ENCODE peak calls at places on chromosome 16, in six cellular contexts. H is SW480; G is neuronal stem cell; U is activated CD4-positive, alpha-beta T cell treated with anti-CD3 and anti-CD28 coated beads, Interleukin-2, amount 50 U/mL, for 1 hour; L is astrocyte of the spinal cord; Y is fibroblast of pulmonary artery. Q is an unnamed sample.

GRCh38 chr16:12362482-12363458 is 386.2 kb downstream of the SNX29 start:
- DNase-seq in U (no peak), H (no peak), L (peak), Y (peak), G (no peak), Q (no peak)

GRCh38 chr16:48126801-48127644 is 28.8 kb downstream of the ABCC12 start:
- DNase-seq in G (no peak), H (peak), L (peak), U (no peak), Y (peak), Q (no peak)

GRCh38 chr16:4370570-4371480 is 823 bp upstream of the VASN start:
- DNase-seq in L (peak), Y (peak), G (no peak), H (no peak), U (no peak), Q (no peak)

GRCh38 chr16:89502319-89502843 is 5.8 kb upstream of the SPG7 start:
- DNase-seq in H (peak), Y (peak), L (no peak), G (no peak), U (no peak), Q (no peak)

GRCh38 chr16:49588729-49589384 is 215.3 kb downstream of the C16orf78 start:
- DNase-seq in G (no peak), H (no peak), Y (peak), U (no peak), L (peak), Q (no peak)

GRCh38 chr16:27737513-27737912 is 187.6 kb downstream of the KATNIP start:
- DNase-seq in Y (no peak), G (no peak), U (no peak), H (no peak), L (no peak), Q (no peak)

GRCh38 chr16:68885321-68885720 is 42.0 kb downstream of the TANGO6 start:
- DNase-seq in U (no peak), Y (no peak), L (no peak), G (no peak), H (no peak), Q (no peak)

GRCh38 chr16:24819462-24820040 is 26.2 kb upstream of the SLC5A11 start:
- DNase-seq in L (no peak), G (no peak), Y (peak), H (no peak), U (no peak), Q (no peak)

GRCh38 chr16:4376126-4376819 is 4.6 kb downstream of the VASN start:
- DNase-seq in G (no peak), H (no peak), Y (peak), U (no peak), L (peak), Q (no peak)

GRCh38 chr16:68190745-68191510 is 45.0 kb downstream of the ESRP2 start:
- DNase-seq in Y (no peak), H (no peak), L (no peak), U (no peak), G (no peak), Q (no peak)

GRCh38 chr16:13351222-13351621 is 449.8 kb downstream of the SHISA9 start:
- DNase-seq in H (no peak), U (no peak), G (no peak), Y (no peak), L (no peak), Q (no peak)

GRCh38 chr16:68798398-68798797 is 44.9 kb upstream of the TANGO6 start:
- DNase-seq in G (no peak), H (no peak), L (no peak), U (no peak), Y (no peak), Q (no peak)

GRCh38 chr16:10961231-10961630 is 16.9 kb downstream of the CLEC16A start:
- DNase-seq in U (no peak), Y (peak), L (peak), G (no peak), H (no peak), Q (no peak)

GRCh38 chr16:81612351-81613170 is 166.5 kb upstream of the PLCG2 start:
- DNase-seq in U (no peak), L (no peak), Y (peak), G (no peak), H (no peak), Q (no peak)

GRCh38 chr16:68658258-68658973 is 13.3 kb downstream of the CDH3 start:
- DNase-seq in U (no peak), L (peak), H (no peak), Y (peak), G (no peak), Q (no peak)

GRCh38 chr16:89845417-89845816 is 17.1 kb downstream of the SPIRE2 start:
- DNase-seq in H (no peak), L (no peak), Y (no peak), G (no peak), U (no peak), Q (peak)

GRCh38 chr16:24493859-24494258 is 45.5 kb upstream of the RBBP6 start:
- DNase-seq in G (no peak), U (no peak), H (peak), L (no peak), Y (no peak), Q (no peak)

Q was measured in GM06990.